ENCODE peak calls at places on chromosomes 4 and X, in five cellular contexts. R, B, A, U and O are unnamed samples.

GRCh38 chr4:151933122-151933827 is 172.5 kb upstream of the GATB start:
- DNase-seq in B (no peak), A (no peak), R (no peak), U (no peak), O (peak)

GRCh38 chr4:173135241-173135847 is 33.3 kb upstream of the GALNT7 start:
- DNase-seq in A (no peak), U (peak), B (peak), R (peak), O (peak)

GRCh38 chrX:20252392-20253231 is 14.1 kb downstream of the RPS6KA3 start:
- DNase-seq in R (peak), A (no peak), B (peak), U (no peak), O (peak)

GRCh38 chrX:12814434-12814833 is 23.2 kb downstream of the PRPS2 start:
- DNase-seq in U (peak), B (peak), A (no peak), R (peak), O (no peak)

GRCh38 chrX:39859991-39860861 is 237.5 kb downstream of the BCOR start:
- DNase-seq in R (peak), B (peak), A (no peak), U (no peak), O (peak)

GRCh38 chrX:71053217-71053621 is 14.9 kb downstream of the SNX12 start:
- DNase-seq in R (no peak), A (no peak), B (no peak), U (no peak), O (no peak)

GRCh38 chr4:150010525-150011126 is 67.6 kb upstream of the DCLK2 start:
- DNase-seq in R (peak), B (peak), U (peak), A (no peak), O (peak)

GRCh38 chr4:3071811-3072210 is 2.5 kb downstream of the HTT-AS start:
- DNase-seq in B (no peak), R (peak), U (peak), A (no peak), O (peak)

GRCh38 chrX:44775726-44776125 is 68.1 kb upstream of the DUSP21 start:
- DNase-seq in B (peak), U (no peak), R (no peak), A (no peak), O (no peak)
- H3K4me3 ChIP-seq in B (no peak), U (no peak), R (no peak), A (no peak), O (no peak)

DNA sequence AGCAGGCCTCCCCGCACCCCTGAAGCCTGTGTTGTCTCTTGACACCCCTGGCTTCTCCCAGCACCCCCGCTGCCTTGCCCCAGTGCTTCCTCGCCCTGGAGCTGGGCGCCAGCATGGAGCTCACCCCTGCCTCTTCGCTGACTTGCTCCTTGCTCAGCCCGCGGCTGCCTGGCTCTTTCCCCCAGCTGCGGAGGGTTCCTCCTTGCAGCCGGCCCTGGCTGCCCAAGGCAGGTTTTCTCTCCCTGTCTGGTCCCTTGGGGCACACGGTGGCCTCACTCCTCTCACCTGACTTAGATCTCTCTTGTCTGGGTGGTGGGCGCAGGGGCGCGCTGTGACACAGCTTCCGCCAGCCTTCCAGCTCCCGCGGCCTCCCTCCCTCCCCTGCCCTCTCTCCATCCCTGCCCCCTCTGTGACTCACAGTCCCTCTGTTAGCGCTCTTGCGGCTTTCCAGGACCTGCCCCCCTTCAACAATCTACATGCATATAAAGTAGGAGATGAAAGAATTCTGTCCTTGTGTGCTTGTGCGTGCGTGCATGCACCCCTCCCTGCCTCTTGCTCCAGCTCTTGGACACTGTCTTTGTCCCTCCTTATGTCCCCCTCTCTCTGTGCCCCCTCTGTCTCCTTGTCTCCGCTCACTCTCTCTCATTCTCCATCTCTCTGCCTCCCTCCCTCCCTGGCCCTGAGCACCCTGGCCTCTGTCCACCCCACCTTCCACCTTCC is 2.2 kb downstream of the PLXNB3 start:
- DNase-seq in R (peak), U (peak), B (peak), A (no peak), O (peak)
- H3K4me3 ChIP-seq in R (peak), U (peak), B (peak), A (peak), O (peak)

GRCh38 chrX:17737707-17738001 is 361 bp downstream of the SCML1 start:
- DNase-seq in U (no peak), A (no peak), R (no peak), B (no peak), O (no peak)
- H3K4me3 ChIP-seq in U (peak), A (peak), R (peak), B (peak), O (peak)

GRCh38 chr4:40334591-40335507 is at the start of gene CHRNA9:
- DNase-seq in A (no peak), R (no peak), U (no peak), B (no peak), O (no peak)
- H3K4me3 ChIP-seq in A (no peak), R (no peak), U (no peak), B (no peak), O (no peak)

GRCh38 chr4:72205298-72205697 is 173.5 kb downstream of the NPFFR2 start:
- DNase-seq in U (no peak), A (no peak), B (no peak), R (no peak), O (no peak)

GRCh38 chr4:72205831-72206230 is 174.0 kb downstream of the NPFFR2 start:
- DNase-seq in A (no peak), U (no peak), B (no peak), R (no peak), O (no peak)

GRCh38 chr4:72208421-72209075 is 176.7 kb downstream of the NPFFR2 start:
- DNase-seq in R (peak), A (no peak), U (no peak), B (no peak), O (no peak)

GRCh38 chr4:72207196-72207595 is 175.4 kb downstream of the NPFFR2 start:
- DNase-seq in B (no peak), R (no peak), U (no peak), A (no peak), O (no peak)

GRCh38 chr4:72209600-72209999 is 177.8 kb downstream of the NPFFR2 start:
- DNase-seq in R (no peak), B (no peak), U (no peak), A (no peak), O (no peak)
- H3K4me3 ChIP-seq in R (no peak), B (no peak), U (no peak), A (no peak), O (no peak)

GRCh38 chr4:108337923-108338322 is 169.2 kb upstream of the LEF1 start:
- DNase-seq in U (peak), B (peak), A (no peak), R (peak), O (no peak)

GRCh38 chr4:108335081-108335480 is 166.3 kb upstream of the LEF1 start:
- DNase-seq in B (no peak), U (no peak), R (no peak), A (no peak), O (no peak)

GRCh38 chr4:108331905-108332632 is 163.3 kb upstream of the LEF1 start:
- DNase-seq in B (no peak), R (no peak), A (no peak), U (no peak), O (no peak)

GRCh38 chr4:108333353-108333920 is 164.7 kb upstream of the LEF1 start:
- DNase-seq in U (no peak), B (no peak), R (no peak), A (no peak), O (no peak)

GRCh38 chr4:108336076-108336475 is 167.3 kb upstream of the LEF1 start:
- DNase-seq in U (peak), B (no peak), A (no peak), R (peak), O (no peak)
- H3K4me3 ChIP-seq in U (no peak), B (no peak), A (no peak), R (no peak), O (no peak)

GRCh38 chrX:38221391-38221929 is 789 bp upstream of the SRPX start:
- DNase-seq in U (no peak), R (peak), B (no peak), A (no peak), O (no peak)
- H3K4me3 ChIP-seq in U (peak), R (peak), B (peak), A (peak), O (no peak)

DNA sequence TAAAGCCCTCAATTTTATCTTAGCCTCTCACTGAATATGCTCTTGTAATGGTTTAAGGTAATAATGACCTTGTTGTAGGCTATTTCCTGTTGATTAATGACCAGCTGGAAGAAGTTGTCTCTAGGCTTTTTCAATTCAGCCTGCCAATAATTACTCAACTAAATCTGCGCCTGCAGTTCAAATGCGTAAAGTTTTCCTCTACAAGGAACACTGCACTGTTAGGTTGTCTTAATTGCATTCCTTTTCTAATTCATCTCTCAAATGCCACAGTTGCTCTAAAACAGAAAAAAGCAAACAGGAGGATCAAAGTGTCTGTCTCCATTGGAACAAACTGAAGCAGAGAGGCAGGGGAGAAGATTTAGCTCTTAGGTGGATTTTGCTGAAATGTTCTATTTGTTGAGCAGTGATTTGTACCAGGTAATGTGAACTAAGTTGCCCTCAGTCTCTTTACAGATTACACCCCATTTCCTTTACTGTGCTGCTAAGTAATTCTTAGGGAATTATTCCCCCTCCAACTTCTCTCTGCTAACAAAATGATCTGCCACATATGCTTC is 149.1 kb downstream of the SPRY1 start:
- DNase-seq in R (peak), U (no peak), B (no peak), A (no peak), O (no peak)
- H3K4me3 ChIP-seq in R (no peak), U (no peak), B (no peak), A (no peak), O (no peak)

GRCh38 chr4:127709456-127709855 is 20.7 kb upstream of the SLC25A31 start:
- DNase-seq in B (no peak), A (no peak), U (no peak), R (peak), O (no peak)
- H3K4me3 ChIP-seq in B (no peak), A (no peak), U (no peak), R (no peak), O (no peak)

GRCh38 chrX:30246769-30247489 is at the start of gene MAGEB1:
- DNase-seq in R (no peak), A (no peak), B (no peak), U (no peak), O (no peak)
- H3K4me3 ChIP-seq in R (no peak), A (no peak), B (no peak), U (no peak), O (no peak)